ENCODE peak calls at places on chromosomes 5 and 9, in ten cellular contexts. L is IMR-90; M is cardiac muscle cell; G is PC-9; C is testis; Y is body of pancreas; X is transverse colon; U is CD4-positive, CD25-positive, alpha-beta regulatory T cell; W is mammary epithelial cell; V is Peyer's patch. Q is an unnamed sample.

GRCh38 chr9:87702921-87703320 is 23.0 kb upstream of the CTSL start:
- DNase-seq in V (no peak), X (no peak), C (no peak), L (no peak), Y (no peak), G (no peak), M (no peak), U (no peak), W (no peak), Q (no peak)

GRCh38 chr9:103798620-103799019 is 295.5 kb upstream of the SMC2 start:
- DNase-seq in W (peak; percentile 84), C (no peak), Y (no peak), L (no peak), U (peak; percentile 35), G (no peak), M (peak; percentile 50), X (no peak), V (no peak), Q (no peak)

GRCh38 chr5:53882637-53883036 is 322.2 kb downstream of the NDUFS4 start:
- DNase-seq in L (peak; percentile 67), W (no peak), M (no peak), Y (no peak), G (no peak), U (no peak), C (no peak), X (no peak), V (no peak), Q (no peak)

GRCh38 chr5:71882826-71883744 is 164.0 kb downstream of the CARTPT start:
- DNase-seq in L (peak; percentile 28), G (no peak), C (no peak), U (no peak), Y (no peak), V (no peak), M (no peak), X (no peak), W (peak; percentile 41), Q (no peak)

GRCh38 chr5:38816083-38817030 is 29.5 kb upstream of the OSMR start:
- DNase-seq in L (no peak), Y (no peak), M (no peak), W (peak; percentile 94), U (no peak), G (no peak), C (no peak), V (no peak), X (no peak), Q (no peak)

GRCh38 chr5:14293279-14293678 is 150.1 kb downstream of the TRIO start:
- DNase-seq in L (no peak), Y (no peak), W (no peak), V (no peak), U (no peak), X (no peak), C (no peak), G (no peak), M (no peak), Q (no peak)

GRCh38 chr5:117077142-117077541 is 502.5 kb upstream of the SEMA6A start:
- DNase-seq in X (no peak), U (no peak), V (no peak), C (no peak), M (peak; percentile 14), Y (no peak), G (no peak), W (peak; percentile 1), L (no peak), Q (no peak)

GRCh38 chr5:132000677-132001453 is 10.6 kb downstream of the ACSL6 start:
- DNase-seq in C (no peak), Y (no peak), V (peak; percentile 22), W (no peak), L (no peak), G (no peak), M (no peak), U (peak; percentile 41), X (peak; percentile 25), Q (no peak)

GRCh38 chr9:91705386-91705785 is 244.6 kb downstream of the ROR2 start:
- DNase-seq in U (no peak), L (no peak), Y (no peak), C (no peak), X (no peak), G (no peak), W (no peak), V (no peak), M (no peak), Q (no peak)
- H3K9me3 ChIP-seq in U (peaks cover 22% of the 10 kb centered on the region), L (peaks cover 21% of the 10 kb centered on the region), Y (no peaks in the 10 kb centered on the region), C (no peaks in the 10 kb centered on the region), X (peaks cover 11% of the 10 kb centered on the region), G (peaks cover 4% of the 10 kb centered on the region), W (peaks cover 2% of the 10 kb centered on the region), V (no peaks in the 10 kb centered on the region), M (peaks cover 3% of the 10 kb centered on the region), Q (peaks cover 5% of the 10 kb centered on the region)

DNA sequence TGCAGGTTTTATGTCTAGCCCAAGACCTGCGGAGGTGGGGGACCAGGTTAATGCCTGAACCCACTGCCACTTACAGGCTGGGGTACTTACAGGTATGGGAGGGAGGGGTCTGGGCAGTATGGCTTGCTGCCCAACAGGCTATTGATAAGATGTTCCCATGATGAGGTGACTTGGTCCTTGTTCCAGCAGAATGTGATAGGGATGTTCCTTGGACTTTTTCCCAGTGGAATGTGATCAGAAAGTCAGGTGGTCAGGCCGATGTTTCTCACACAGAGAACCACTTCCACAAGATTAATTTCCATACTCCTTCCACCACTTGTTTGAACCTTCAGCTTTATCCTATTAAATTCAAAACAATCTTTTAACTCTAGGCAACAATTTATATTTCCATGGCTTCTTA is 27.0 kb upstream of the GPX3 start:
- DNase-seq in X (no peak), V (no peak), G (no peak), W (no peak), U (no peak), C (no peak), L (no peak), Y (no peak), M (no peak), Q (no peak)
- H3K9me3 ChIP-seq in X (no peaks in the 10 kb centered on the region), V (no peaks in the 10 kb centered on the region), G (no peaks in the 10 kb centered on the region), W (no peaks in the 10 kb centered on the region), U (no peaks in the 10 kb centered on the region), C (no peaks in the 10 kb centered on the region), L (peaks cover 7% of the 10 kb centered on the region), Y (no peaks in the 10 kb centered on the region), M (no peaks in the 10 kb centered on the region), Q (no peaks in the 10 kb centered on the region)

DNA sequence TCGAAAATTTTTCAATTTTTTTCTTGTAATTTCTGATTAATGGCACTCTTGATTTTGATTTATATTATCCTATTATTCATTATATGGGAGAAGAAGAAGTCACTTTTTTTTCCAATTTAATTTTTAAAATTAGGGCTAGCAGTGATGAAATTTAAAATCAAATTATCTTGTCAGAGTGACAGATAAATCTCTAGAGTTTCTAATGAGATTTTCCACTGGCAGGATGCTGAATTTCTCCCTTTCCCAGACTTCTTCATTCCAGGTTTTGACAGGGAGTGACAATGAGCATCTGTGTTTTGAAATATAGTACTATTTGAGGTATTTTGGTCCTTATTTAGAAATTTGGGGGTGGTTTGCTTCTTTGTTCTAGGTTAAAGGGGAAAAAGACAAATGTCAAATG is 2274.1 kb downstream of the MAT2B start:
- DNase-seq in Y (no peak), U (no peak), M (no peak), L (no peak), C (no peak), X (no peak), W (no peak), V (no peak), G (no peak), Q (no peak)
- H3K9me3 ChIP-seq in Y (no peaks in the 10 kb centered on the region), U (no peaks in the 10 kb centered on the region), M (no peaks in the 10 kb centered on the region), L (peaks cover 6% of the 10 kb centered on the region), C (no peaks in the 10 kb centered on the region), X (no peaks in the 10 kb centered on the region), W (peaks cover 2% of the 10 kb centered on the region), V (no peaks in the 10 kb centered on the region), G (no peaks in the 10 kb centered on the region), Q (peaks cover 5% of the 10 kb centered on the region)

DNA sequence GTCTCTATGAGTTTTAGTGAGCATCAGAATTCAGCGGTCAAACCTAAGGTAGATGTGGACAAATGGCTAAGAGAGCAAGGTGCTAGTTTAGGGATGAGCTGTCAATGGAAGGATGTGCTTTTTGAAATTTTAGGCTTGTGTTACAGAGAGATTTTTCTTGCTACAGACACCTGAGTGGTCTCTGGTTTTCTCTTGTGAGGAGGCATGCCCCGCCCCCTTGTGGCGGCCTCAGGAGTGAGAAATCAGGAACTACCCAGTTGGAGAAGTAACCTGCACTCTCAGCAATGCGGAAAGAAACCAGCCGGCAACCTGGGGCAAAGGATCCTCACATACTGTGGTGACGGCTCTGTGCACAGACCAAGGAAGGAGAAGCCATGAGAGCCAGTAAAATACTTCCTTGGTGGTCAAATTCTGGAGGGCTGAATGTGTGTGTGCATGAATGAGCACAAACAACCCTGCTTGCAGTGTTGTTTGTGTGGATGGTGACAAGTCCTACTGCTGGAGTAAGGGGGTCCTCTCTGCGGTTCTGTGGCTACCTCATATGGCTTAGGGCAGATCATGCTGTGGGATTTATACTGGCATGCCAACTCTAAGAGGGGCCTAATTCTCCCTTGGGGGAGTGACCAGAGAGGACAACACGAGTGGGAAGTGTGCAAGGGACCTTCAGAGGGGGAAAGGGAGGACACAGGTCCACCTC is 16.7 kb upstream of the HSD17B4 start:
- DNase-seq in X (peak; percentile 74), U (peak; percentile 77), G (peak; percentile 43), V (peak; percentile 60), L (peak; percentile 52), W (peak; percentile 32), Y (peak; percentile 60), M (peak; percentile 68), C (peak; percentile 52), Q (peak; percentile 66)
- H3K9me3 ChIP-seq in X (no peaks in the 10 kb centered on the region), U (no peaks in the 10 kb centered on the region), G (no peaks in the 10 kb centered on the region), V (no peaks in the 10 kb centered on the region), L (no peaks in the 10 kb centered on the region), W (no peaks in the 10 kb centered on the region), Y (no peaks in the 10 kb centered on the region), M (no peaks in the 10 kb centered on the region), C (no peaks in the 10 kb centered on the region), Q (no peaks in the 10 kb centered on the region)

GRCh38 chr9:69004836-69005235 is 9.1 kb downstream of the PRKACG start:
- DNase-seq in G (no peak), Y (no peak), W (no peak), V (no peak), C (no peak), L (peak; percentile 5), U (no peak), M (no peak), X (no peak), Q (no peak)
- H3K9me3 ChIP-seq in G (no peaks in the 10 kb centered on the region), Y (no peaks in the 10 kb centered on the region), W (no peaks in the 10 kb centered on the region), V (no peaks in the 10 kb centered on the region), C (no peaks in the 10 kb centered on the region), L (no peaks in the 10 kb centered on the region), U (no peaks in the 10 kb centered on the region), M (no peaks in the 10 kb centered on the region), X (no peaks in the 10 kb centered on the region), Q (no peaks in the 10 kb centered on the region)

Q was measured in T-helper 17 cell.